ENCODE peak calls at places on chromosome 17, in six cellular contexts. C is small intestine; E is upper lobe of right lung; T is CD8-positive, alpha-beta memory T cell; B is tibial artery; L is left lung. K is an unnamed sample. For H3K27me3 and H3K4me1, the result is how much of the 10 kb centered on the place peaks cover.

GRCh38 chr17:34776454-34776853 is 184.8 kb downstream of the CCT6B start:
- DNase-seq in C (no peak), E (no peak), T (no peak), B (no peak), L (no peak), K (no peak)

GRCh38 chr17:46092996-46093395 is 93.9 kb downstream of the STH start:
- DNase-seq in C (no peak), E (no peak), T (no peak), B (no peak), L (no peak), K (no peak)

GRCh38 chr17:45019177-45019711 is 32.2 kb downstream of the DCAKD start:
- DNase-seq in C (peak), E (peak), T (peak), B (no peak), L (peak), K (peak)

GRCh38 chr17:19724501-19725420 is 8.4 kb upstream of the SLC47A2 start:
- DNase-seq in C (peak), E (peak), T (peak), B (peak), L (peak), K (peak)

GRCh38 chr17:77489239-77489897 is 348.6 kb downstream of the SEC14L1 start:
- DNase-seq in C (no peak), E (peak), T (no peak), B (no peak), L (peak), K (peak)

GRCh38 chr17:48907713-48908046 is 527 bp upstream of the UBE2Z start:
- DNase-seq in C (no peak), E (no peak), T (no peak), B (no peak), L (no peak), K (no peak)

GRCh38 chr17:31226373-31226772 is 70.7 kb downstream of the OMG start:
- DNase-seq in C (no peak), E (no peak), T (no peak), B (no peak), L (no peak), K (no peak)

GRCh38 chr17:76019830-76020467 is 7.2 kb downstream of the EVPL start:
- DNase-seq in C (no peak), E (no peak), T (no peak), B (no peak), L (no peak), K (no peak)

GRCh38 chr17:20791626-20792025 is 212.1 kb downstream of the CDRT15L2 start:
- DNase-seq in C (no peak), E (no peak), T (no peak), B (no peak), L (no peak), K (no peak)

GRCh38 chr17:67063146-67063545 is 18.8 kb downstream of the CACNG1 start:
- DNase-seq in C (no peak), E (no peak), T (no peak), B (no peak), L (no peak), K (no peak)

GRCh38 chr17:17507465-17508011 is 11.3 kb upstream of the RASD1 start:
- DNase-seq in C (no peak), E (no peak), T (no peak), B (no peak), L (no peak), K (no peak)

GRCh38 chr17:41065829-41066624 is at the start of gene KRTAP2-4:
- DNase-seq in C (no peak), E (no peak), T (no peak), B (no peak), L (no peak), K (no peak)

GRCh38 chr17:27765353-27765752 is 35.0 kb downstream of the NOS2 start:
- DNase-seq in C (no peak), E (no peak), T (no peak), B (no peak), L (no peak), K (no peak)

GRCh38 chr17:46159686-46160085 is 33.5 kb downstream of the KANSL1 start:
- DNase-seq in C (no peak), E (no peak), T (no peak), B (no peak), L (no peak), K (no peak)

GRCh38 chr17:31803494-31804213 is 55.4 kb downstream of the COPRS start:
- DNase-seq in C (peak), E (no peak), T (no peak), B (no peak), L (no peak), K (no peak)

GRCh38 chr17:14201087-14201486 is 35.6 kb downstream of the CDRT15 start:
- DNase-seq in C (peak), E (no peak), T (peak), B (no peak), L (no peak), K (no peak)

GRCh38 chr17:77959926-77960521 is 1.5 kb downstream of the TNRC6C start:
- DNase-seq in C (peak), E (no peak), T (peak), B (no peak), L (no peak), K (no peak)

GRCh38 chr17:12020595-12021590 is at the start of gene MAP2K4:
- DNase-seq in C (peak), E (peak), T (peak), B (peak), L (peak), K (peak)

GRCh38 chr17:62085511-62086408 is 20.7 kb upstream of the MED13 start:
- DNase-seq in C (peak), E (no peak), T (no peak), B (no peak), L (no peak), K (no peak)

GRCh38 chr17:74599023-74599399 is 6.9 kb upstream of the CD300LD start:
- DNase-seq in C (no peak), E (no peak), T (no peak), B (no peak), L (no peak), K (no peak)

DNA sequence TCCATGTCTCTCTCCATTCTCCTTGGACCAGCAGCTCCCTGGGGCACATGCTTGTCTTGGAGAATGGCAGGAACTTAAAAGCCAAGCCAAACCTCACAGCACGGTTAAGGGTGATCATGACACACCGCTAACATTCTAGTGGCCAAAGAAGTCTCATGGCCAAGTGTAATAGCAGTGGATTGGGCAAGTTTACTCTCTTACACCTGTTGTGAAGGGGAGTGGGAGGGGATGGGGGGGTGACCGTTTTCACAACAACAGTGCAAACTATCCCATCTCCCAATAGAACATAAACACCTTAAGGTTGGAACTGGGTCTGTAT is 37.7 kb upstream of the MEOX1 start:
- DNase-seq in C (no peak), E (no peak), T (no peak), B (no peak), L (no peak), K (no peak)
- H3K27me3 ChIP-seq in C (under half), E (under half), T (under half), B (under half), L (under half), K (under half)

GRCh38 chr17:50265212-50265611 is 9.1 kb upstream of the TMEM92 start:
- DNase-seq in C (no peak), E (peak), T (no peak), B (peak), L (peak), K (peak)
- H3K4me1 ChIP-seq in C (under half), E (under half), T (under half), B (half or more), L (under half), K (under half)

DNA sequence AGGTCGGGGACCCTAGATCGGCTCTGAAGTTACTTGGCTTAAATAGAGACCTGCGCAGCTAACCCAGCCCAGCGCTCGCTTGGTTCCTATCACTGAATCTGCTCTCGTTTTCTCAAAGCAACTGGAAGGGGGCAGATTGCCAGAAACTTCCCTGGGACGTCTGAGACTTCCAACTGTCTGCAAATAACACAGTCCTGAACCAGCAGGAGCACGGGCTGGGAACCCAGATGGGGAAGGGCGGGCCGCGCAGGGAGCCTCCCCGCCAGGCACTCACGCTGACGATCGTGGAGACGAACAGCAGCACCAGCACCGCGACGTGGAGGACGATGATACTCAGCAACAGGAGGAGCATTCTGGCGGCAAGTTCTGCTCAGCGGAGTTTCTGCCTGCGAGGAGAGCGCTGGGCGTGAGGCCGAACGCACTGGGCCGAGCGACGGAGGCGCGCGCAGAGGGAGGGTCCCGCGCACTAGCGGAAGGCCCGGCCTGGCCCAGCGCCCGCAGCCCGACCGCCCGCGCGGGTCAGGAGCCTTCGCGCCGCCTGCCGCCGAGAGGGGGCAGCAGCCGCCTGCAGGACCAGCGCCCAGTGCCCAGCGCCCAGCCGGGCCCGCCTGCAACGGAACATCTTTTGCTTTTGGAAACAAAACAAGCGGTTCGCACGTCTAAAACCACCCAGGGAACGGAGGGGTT is 4.6 kb downstream of the PMP22 start:
- DNase-seq in C (peak), E (peak), T (peak), B (peak), L (peak), K (peak)
- H3K27me3 ChIP-seq in C (under half), E (under half), T (under half), B (under half), L (half or more), K (half or more)

DNA sequence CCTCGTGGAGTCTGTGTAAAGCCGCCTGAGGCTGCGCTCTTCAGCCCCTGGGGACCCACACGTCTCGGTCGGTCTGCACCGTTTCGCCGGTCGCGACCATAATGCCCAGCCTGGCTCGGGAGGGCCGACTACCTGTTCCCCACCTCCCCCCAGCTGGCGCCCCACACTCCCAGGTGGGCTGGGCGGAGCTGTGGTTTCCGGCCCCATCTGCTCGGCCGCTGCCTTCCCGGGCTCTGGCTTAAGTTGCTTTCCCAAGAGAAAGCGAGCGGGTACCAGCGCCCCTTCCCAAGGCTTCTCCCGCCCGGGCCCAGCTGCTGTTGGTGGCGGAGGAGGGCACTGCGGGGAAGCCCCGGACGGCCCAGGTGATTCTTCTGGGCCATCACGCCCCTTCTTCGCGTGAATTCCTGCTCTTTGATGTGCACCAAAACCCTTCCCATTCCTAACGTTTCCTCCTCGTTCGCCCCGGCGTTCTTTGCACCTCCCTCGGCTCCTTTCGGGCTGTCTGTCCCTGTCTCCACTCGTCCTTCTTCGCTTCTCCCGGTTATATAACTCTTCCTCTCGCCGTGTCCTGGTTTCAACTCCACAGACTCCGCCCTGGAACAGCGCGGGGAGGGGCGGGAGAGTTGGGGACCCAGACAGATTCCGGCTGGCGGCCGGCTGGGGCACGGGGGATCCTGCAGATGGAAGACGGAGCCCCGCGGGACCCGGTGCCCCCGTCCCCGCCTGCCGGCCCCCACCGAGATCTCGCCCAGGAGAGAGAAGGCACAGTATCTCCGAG is 2.0 kb downstream of the KDM6B start:
- DNase-seq in C (peak), E (peak), T (peak), B (no peak), L (peak), K (no peak)
- H3K4me1 ChIP-seq in C (under half), E (under half), T (half or more), B (under half), L (half or more), K (half or more)

DNA sequence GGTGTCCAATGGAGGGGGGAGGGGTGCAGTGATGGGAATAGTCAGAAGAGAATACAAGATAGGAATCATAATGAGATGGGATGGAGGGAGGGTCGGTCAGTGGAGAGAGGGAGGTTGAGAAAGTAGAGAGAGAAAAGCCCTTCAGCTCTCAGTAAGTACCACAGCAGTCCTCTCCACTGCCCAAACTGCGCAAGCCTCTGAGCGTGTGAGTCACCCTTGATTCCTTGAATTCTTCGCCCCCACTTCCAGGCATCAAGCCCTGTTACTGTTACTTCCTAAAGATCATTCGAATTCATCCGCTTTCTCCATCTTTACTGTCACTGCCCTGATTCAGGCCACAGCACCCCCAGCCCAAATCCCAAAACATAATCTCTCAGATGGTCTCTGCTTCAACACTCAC is 2.5 kb downstream of the GUCY2D start:
- DNase-seq in C (no peak), E (peak), T (no peak), B (no peak), L (no peak), K (no peak)
- H3K27me3 ChIP-seq in C (under half), E (under half), T (under half), B (half or more), L (half or more), K (under half)